ENCODE peak calls at places on chromosomes 16 and 17, in nine cellular contexts. Q is kidney tubule cell, K is left ventricle myocardium inferior, P is thoracic aorta, D is GM23338, N is sciatic nerve, B is iPS-NIHi11, U is SHP77, X is B cell. V is an unnamed sample.

GRCh38 chr17:64491995-64492394 is 4.9 kb downstream of the POLG2 start:
- DNase-seq in Q (peak), K (no peak), P (no peak), D (no peak), N (no peak), B (no peak), U (no peak), X (no peak), V (no peak)

GRCh38 chr17:44920565-44920940 is 5.3 kb upstream of the GFAP start:
- DNase-seq in Q (no peak), K (no peak), P (no peak), D (no peak), N (peak), B (no peak), U (no peak), X (no peak), V (no peak)

GRCh38 chr17:82021728-82022309 is 859 bp downstream of the CENPX start:
- DNase-seq in Q (peak), K (no peak), P (no peak), D (no peak), N (no peak), B (no peak), U (peak), X (no peak), V (no peak)

GRCh38 chr17:37440424-37440823 is 33.7 kb downstream of the TADA2A start:
- DNase-seq in Q (no peak), K (no peak), P (no peak), D (no peak), N (no peak), B (no peak), U (no peak), X (no peak), V (no peak)

GRCh38 chr16:6545329-6545728 is 787.3 kb upstream of the RBFOX1 start:
- DNase-seq in Q (no peak), K (no peak), P (no peak), D (no peak), N (no peak), B (no peak), U (no peak), X (no peak), V (no peak)

GRCh38 chr17:82941021-82942001 is 101.5 kb upstream of the ZNF750 start:
- DNase-seq in Q (no peak), K (peak), P (no peak), D (no peak), N (peak), B (no peak), U (no peak), X (no peak), V (no peak)

GRCh38 chr17:880074-880870 is 98.1 kb downstream of the MRM3 start:
- DNase-seq in Q (no peak), K (no peak), P (no peak), D (no peak), N (no peak), B (no peak), U (no peak), X (no peak), V (no peak)

GRCh38 chr17:76243826-76244679 is 3.8 kb upstream of the RNF157 start:
- DNase-seq in Q (no peak), K (no peak), P (no peak), D (no peak), N (no peak), B (no peak), U (no peak), X (no peak), V (no peak)

GRCh38 chr16:68197250-68197649 is 38.7 kb downstream of the ESRP2 start:
- DNase-seq in Q (peak), K (no peak), P (no peak), D (no peak), N (no peak), B (no peak), U (no peak), X (no peak), V (no peak)

GRCh38 chr17:13158511-13159240 is 140.8 kb upstream of the ELAC2 start:
- DNase-seq in Q (no peak), K (no peak), P (no peak), D (no peak), N (no peak), B (no peak), U (no peak), X (no peak), V (no peak)

GRCh38 chr17:42184717-42185496 is at the start of gene HCRT:
- DNase-seq in Q (peak), K (no peak), P (no peak), D (no peak), N (no peak), B (no peak), U (peak), X (no peak), V (no peak)

GRCh38 chr17:71325117-71325516 is 795.7 kb upstream of the SOX9 start:
- DNase-seq in Q (no peak), K (no peak), P (no peak), D (no peak), N (no peak), B (no peak), U (no peak), X (no peak), V (no peak)

GRCh38 chr17:8015957-8016631 is 13.7 kb downstream of the GUCY2D start:
- DNase-seq in Q (no peak), K (no peak), P (no peak), D (peak), N (peak), B (peak), U (peak), X (peak), V (no peak)

GRCh38 chr16:28606291-28607115 is 3.3 kb downstream of the SULT1A1 start:
- DNase-seq in Q (no peak), K (no peak), P (no peak), D (no peak), N (no peak), B (no peak), U (no peak), X (no peak), V (no peak)

GRCh38 chr16:1474047-1474446 is 781 bp downstream of the CLCN7 start:
- DNase-seq in Q (peak), K (no peak), P (no peak), D (no peak), N (no peak), B (no peak), U (no peak), X (no peak), V (no peak)

GRCh38 chr16:56199164-56199563 is 7.9 kb downstream of the GNAO1 start:
- DNase-seq in Q (no peak), K (no peak), P (no peak), D (no peak), N (no peak), B (no peak), U (no peak), X (peak), V (no peak)

GRCh38 chr16:89322381-89323119 is 105.0 kb downstream of the ZNF778 start:
- DNase-seq in Q (peak), K (no peak), P (no peak), D (peak), N (no peak), B (peak), U (peak), X (no peak), V (peak)

GRCh38 chr17:31858647-31859486 is at the start of gene COPRS:
- DNase-seq in Q (peak), K (peak), P (peak), D (peak), N (peak), B (peak), U (peak), X (peak), V (peak)

GRCh38 chr16:66502020-66502913 is 47.7 kb downstream of the TK2 start:
- DNase-seq in Q (peak), K (peak), P (no peak), D (no peak), N (peak), B (no peak), U (no peak), X (no peak), V (no peak)

GRCh38 chr17:79276824-79277223 is 202.2 kb downstream of the ENGASE start:
- DNase-seq in Q (no peak), K (no peak), P (no peak), D (no peak), N (no peak), B (no peak), U (peak), X (no peak), V (peak)

GRCh38 chr17:33267279-33267790 is 25.8 kb downstream of the ASIC2 start:
- DNase-seq in Q (peak), K (no peak), P (no peak), D (no peak), N (no peak), B (no peak), U (no peak), X (no peak), V (no peak)